ENCODE peak calls at places on chromosomes 4 and X, in four cellular contexts. G is HepG2, B is GM12878, T is K562. Z is an unnamed sample.

GRCh38 chr4:23614284-23614892 is 275.5 kb downstream of the PPARGC1A start:
- DNase-seq in G (peak), B (no peak), T (peak), Z (peak)

GRCh38 chr4:17111959-17112659 is 213.7 kb upstream of the LDB2 start:
- DNase-seq in G (peak), B (no peak), T (peak), Z (peak)

GRCh38 chrX:48648299-48648698 is 35.3 kb upstream of the WAS start:
- DNase-seq in G (peak), B (no peak), T (peak), Z (peak)

GRCh38 chr4:168562021-168562691 is 65.3 kb downstream of the PALLD start:
- DNase-seq in G (no peak), B (no peak), T (no peak), Z (no peak)

GRCh38 chr4:100147684-100148083 is 42.6 kb downstream of the DDIT4L start:
- DNase-seq in G (no peak), B (no peak), T (no peak), Z (no peak)

GRCh38 chr4:105158837-105159236 is 12.2 kb downstream of the TET2 start:
- DNase-seq in G (peak), B (no peak), T (no peak), Z (no peak)

GRCh38 chr4:41883988-41884737 is 51.1 kb upstream of the TMEM33 start:
- DNase-seq in G (peak), B (no peak), T (no peak), Z (peak)

GRCh38 chr4:130722370-130722769 is 1626.4 kb downstream of the C4orf33 start:
- DNase-seq in G (no peak), B (no peak), T (no peak), Z (no peak)

GRCh38 chrX:41150043-41150442 is 64.8 kb downstream of the USP9X start:
- DNase-seq in G (no peak), B (no peak), T (no peak), Z (no peak)

GRCh38 chrX:148522006-148522405 is 21.6 kb downstream of the AFF2 start:
- DNase-seq in G (no peak), B (no peak), T (no peak), Z (no peak)

GRCh38 chr4:57051100-57051499 is 59.1 kb downstream of the IGFBP7 start:
- DNase-seq in G (no peak), B (no peak), T (no peak), Z (no peak)

GRCh38 chr4:146095091-146095690 is 80.3 kb upstream of the LSM6 start:
- DNase-seq in G (peak), B (no peak), T (peak), Z (peak)

GRCh38 chr4:54217642-54218486 is 11.2 kb upstream of the PDGFRA start:
- DNase-seq in G (peak), B (no peak), T (peak), Z (peak)

GRCh38 chr4:155402941-155403340 is 26.2 kb upstream of the MAP9 start:
- DNase-seq in G (no peak), B (no peak), T (no peak), Z (no peak)

GRCh38 chr4:56799824-56800756 is 21.4 kb downstream of the SPINK2 start:
- DNase-seq in G (peak), B (peak), T (peak), Z (peak)

GRCh38 chr4:177047851-177048174 is 255.1 kb upstream of the VEGFC start:
- DNase-seq in G (no peak), B (no peak), T (no peak), Z (no peak)

GRCh38 chr4:123449780-123450179 is 53.2 kb downstream of the SPRY1 start:
- DNase-seq in G (peak), B (peak), T (no peak), Z (no peak)

GRCh38 chrX:130139474-130140201 is 26.0 kb downstream of the AIFM1 start:
- DNase-seq in G (no peak), B (no peak), T (peak), Z (no peak)

GRCh38 chr4:99946346-99947189 is at the start of gene DNAJB14:
- DNase-seq in G (peak), B (no peak), T (peak), Z (peak)

GRCh38 chrX:129116651-129117050 is 406.6 kb downstream of the SMARCA1 start:
- DNase-seq in G (peak), B (no peak), T (no peak), Z (no peak)

GRCh38 chrX:129115935-129116334 is 407.4 kb downstream of the SMARCA1 start:
- DNase-seq in G (peak), B (no peak), T (no peak), Z (no peak)

DNA sequence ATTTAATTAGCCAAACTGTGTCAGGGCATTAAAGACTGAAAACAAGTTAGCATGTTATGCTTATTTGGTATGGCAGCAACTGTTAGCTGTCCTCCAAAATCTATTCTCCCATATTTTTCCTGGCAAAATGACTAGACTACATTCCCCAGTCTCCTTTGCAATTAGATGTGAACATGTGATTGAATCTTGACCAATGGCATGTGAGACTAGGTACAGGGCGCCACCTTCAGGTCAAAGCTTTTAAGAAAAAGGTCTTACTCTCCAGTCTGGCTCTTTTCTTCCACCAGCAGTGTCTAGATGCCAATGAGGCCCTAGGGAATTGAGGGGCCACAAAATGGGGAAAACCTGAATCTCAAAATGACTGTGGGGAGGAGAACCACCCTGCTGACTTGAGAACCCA is 408.2 kb downstream of the SMARCA1 start:
- DNase-seq in G (peak), B (no peak), T (peak), Z (peak)
- TF ChIP-seq SIN3A in G (no peak), B (no peak), T (no peak), Z (no peak)

GRCh38 chr4:182062936-182063335 is 180.3 kb upstream of the TENM3 start:
- DNase-seq in G (no peak), B (no peak), T (peak), Z (no peak)
- TF ChIP-seq EP300 in G (no peak), B (no peak), T (no peak), Z (peak)

DNA sequence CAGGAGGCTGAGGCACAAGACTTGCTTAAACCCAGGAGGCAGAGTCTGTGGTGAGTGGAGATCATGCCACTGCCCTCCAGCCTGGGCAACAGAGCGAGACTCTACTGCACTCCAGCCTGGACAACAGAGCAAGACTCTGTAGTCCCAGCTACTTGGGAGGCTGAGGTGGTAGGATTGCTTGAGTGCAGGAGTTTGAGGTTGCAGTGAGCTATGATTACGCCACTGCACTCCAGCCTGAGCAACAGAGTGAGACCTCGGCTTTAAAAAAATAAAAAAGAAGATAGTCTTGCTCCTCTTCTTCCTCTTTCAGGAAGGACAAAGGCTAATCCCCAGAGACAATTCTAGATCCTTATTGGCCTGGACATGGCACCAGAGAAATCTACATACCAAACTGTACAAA is 5.7 kb upstream of the PPEF2 start:
- DNase-seq in G (no peak), B (no peak), T (no peak), Z (no peak)
- TF ChIP-seq SIN3A in G (no peak), B (no peak), T (no peak), Z (no peak)

DNA sequence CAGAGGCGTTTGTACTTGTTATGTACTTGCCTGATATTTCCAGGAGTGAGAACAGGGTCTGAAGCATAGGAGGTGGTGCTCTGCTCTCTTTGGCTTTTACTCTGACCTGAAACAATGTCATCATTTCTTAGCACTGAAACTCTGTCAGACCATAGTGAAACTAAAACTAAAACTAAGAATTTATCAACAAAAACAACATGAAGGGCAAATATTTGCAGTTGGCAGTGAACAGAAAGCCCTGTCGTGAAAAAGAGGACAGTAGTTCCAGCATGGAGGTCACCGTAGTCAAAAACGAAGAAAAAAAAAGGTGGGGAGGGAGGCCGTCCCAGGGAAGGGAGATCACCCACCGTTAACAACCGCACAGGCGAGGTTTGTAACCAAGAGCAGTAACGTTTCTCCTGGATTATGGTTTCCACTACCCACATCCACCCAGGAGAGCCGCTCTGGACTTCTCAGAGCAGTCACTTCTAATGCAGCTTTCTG is 97.5 kb downstream of the ANK2 start:
- DNase-seq in G (peak), B (peak), T (no peak), Z (no peak)
- TF ChIP-seq EP300 in G (no peak), B (no peak), T (no peak), Z (no peak)

GRCh38 chr4:172953896-172954568 is 214.6 kb upstream of the GALNT7 start:
- DNase-seq in G (no peak), B (no peak), T (no peak), Z (no peak)
- TF ChIP-seq SIN3A in G (no peak), B (no peak), T (no peak), Z (no peak)

DNA sequence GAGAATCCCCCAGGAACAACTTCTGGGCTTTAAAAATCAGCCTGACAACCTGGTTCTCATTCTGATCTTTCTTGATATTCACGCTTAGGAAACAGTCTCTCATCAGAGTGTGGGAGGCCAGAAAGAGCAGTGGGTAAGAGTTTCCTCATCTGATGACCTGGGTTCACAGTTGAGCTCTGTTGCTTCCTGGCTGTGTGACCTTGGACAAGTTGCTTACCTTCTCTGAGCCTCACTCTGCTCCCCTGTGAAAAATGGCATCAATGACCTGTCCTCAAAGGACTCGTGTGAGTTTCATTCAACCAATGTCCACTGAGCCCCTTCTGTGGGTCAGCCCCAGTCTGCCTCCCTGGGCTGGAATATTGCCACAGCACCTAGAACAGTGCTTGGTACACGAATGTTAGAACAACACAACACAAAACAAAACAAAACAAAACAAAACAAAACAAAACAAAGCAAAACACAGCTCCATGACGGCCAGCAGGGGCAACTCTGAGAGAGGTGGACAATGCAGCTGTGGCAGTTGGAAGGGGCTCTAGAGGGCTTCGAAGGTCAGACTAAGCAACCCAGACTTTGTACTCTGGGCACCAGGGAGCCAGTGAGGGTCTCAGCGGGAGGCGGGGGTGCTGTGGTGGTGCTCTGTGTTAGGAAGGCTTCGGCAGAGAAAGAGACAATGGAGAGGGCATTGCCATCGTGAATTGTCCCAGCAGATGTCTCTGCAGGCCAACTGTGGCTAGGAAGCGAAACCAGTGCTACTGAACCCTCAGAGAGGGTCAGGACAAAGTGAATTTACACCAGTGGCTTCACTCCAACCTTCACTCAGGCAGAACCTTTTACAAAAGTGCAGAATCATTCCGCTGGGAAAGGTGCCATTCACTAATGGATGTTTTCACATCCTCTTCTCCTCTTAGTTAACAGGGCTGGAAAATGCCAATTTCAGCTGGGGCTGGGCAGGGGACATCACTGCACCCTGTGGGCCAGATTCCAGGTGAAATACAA is 14.3 kb upstream of the C4orf50 start:
- DNase-seq in G (no peak), B (no peak), T (peak), Z (no peak)
- TF ChIP-seq EP300 in G (no peak), B (no peak), T (no peak), Z (no peak)

DNA sequence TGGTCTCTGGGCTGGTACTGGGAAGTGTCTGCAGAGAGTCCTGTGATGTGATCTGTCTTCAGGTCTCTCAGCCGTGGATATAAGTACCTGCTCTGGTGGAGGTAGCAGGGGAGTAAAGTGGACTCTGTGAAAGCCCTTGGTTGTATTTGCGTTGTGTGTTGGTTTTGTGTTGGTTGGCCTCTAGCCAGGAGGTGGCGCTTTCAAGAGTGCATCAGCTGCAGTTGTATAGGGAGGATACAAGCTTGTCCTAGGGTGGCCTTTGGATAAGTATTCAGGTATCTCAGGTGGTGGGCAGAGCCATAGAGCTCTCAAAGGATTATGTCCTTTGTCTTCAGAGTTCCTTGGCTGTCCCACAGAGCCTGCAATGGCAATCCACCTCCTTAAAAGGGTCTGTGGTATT is 111.6 kb downstream of the MAGEB17 start:
- DNase-seq in G (no peak), B (no peak), T (no peak), Z (no peak)
- TF ChIP-seq SIN3A in G (no peak), B (no peak), T (no peak), Z (no peak)

GRCh38 chr4:55396305-55397023 is 707 bp downstream of the TMEM165 start:
- DNase-seq in G (peak), B (no peak), T (peak), Z (peak)

GRCh38 chr4:55397024-55397520 is 1.3 kb downstream of the TMEM165 start:
- DNase-seq in G (no peak), B (no peak), T (no peak), Z (peak)

GRCh38 chr4:55398461-55398860 is 2.7 kb downstream of the TMEM165 start:
- DNase-seq in G (no peak), B (no peak), T (no peak), Z (no peak)

GRCh38 chr4:55398966-55399365 is 3.2 kb downstream of the TMEM165 start:
- DNase-seq in G (peak), B (no peak), T (no peak), Z (peak)

DNA sequence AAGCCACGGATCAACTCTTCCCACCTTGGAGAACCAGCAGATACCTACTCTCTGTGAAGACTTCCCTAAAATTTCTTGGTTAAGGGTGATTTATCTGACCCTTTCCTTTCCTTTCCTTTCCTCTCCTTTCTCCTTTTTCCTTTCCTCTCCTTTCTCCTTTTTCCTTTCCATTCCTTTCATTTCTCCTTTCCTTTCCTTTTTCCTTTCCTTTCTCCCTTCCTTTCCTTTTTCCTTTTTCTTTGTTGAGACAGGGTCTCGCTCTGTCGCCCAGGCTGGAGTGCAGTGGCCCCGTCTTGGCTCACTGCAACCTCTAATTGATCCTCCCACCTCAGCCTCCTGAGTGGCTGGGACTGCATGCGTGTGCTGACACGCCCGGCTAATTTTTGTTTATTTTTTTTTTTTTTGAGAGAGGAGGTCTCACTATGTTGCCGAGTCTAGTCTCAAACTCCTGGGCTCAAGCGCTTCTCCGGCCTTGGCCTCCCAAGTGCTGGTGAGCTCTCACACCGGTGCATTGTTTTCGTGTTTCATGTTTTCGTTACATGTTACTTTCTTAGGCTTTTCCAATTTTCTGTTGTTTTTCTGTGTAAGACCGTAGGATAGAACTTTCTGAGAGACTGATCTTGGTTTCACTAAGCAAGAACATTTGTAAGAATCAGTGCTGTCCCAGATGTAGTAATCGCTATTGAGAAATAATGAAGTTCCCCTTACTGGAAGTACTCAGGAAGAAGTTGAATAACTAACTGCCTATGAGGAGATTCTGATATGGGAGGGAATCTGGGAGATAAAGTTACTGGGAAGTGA is 2.0 kb downstream of the TMEM165 start:
- DNase-seq in G (no peak), B (no peak), T (no peak), Z (no peak)
- TF ChIP-seq EP300 in G (no peak), B (no peak), T (no peak), Z (no peak)

DNA sequence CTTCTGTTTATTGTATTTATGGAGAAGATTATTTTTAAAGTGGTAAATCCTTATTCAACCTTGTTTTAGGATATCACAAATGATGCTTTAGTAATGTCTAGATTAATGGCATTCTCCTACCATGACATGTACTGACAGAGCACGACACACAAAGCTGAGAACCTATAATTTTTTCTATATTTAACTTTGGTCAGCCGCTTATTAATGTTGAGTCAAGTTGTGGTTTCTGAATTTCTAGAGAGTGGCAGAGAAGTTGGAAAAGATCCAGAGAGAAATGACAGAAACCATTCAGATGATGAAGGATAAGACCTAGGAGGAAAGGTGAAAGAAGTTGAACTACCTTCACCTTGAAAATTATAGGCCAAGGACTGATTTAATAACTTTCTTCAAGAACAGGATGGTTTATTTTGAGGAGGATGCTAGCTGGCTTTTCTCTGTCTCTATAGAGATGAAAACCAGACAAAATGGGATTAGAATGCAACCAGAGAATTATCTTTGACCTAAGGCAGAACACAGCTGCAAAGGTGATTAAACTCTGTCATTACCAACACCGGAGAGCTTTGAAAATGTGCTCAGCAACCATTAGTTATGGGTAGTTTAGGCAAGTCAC is 62.6 kb upstream of the TSPAN5 start:
- DNase-seq in G (no peak), B (no peak), T (no peak), Z (no peak)
- TF ChIP-seq SIN3A in G (no peak), B (no peak), T (no peak), Z (no peak)

GRCh38 chr4:39883645-39884044 is 94.1 kb downstream of the PDS5A start:
- DNase-seq in G (no peak), B (no peak), T (no peak), Z (no peak)

GRCh38 chr4:39893693-39894072 is 84.0 kb downstream of the PDS5A start:
- DNase-seq in G (no peak), B (no peak), T (no peak), Z (no peak)

GRCh38 chr4:39892988-39893692 is 84.6 kb downstream of the PDS5A start:
- DNase-seq in G (no peak), B (no peak), T (no peak), Z (no peak)

DNA sequence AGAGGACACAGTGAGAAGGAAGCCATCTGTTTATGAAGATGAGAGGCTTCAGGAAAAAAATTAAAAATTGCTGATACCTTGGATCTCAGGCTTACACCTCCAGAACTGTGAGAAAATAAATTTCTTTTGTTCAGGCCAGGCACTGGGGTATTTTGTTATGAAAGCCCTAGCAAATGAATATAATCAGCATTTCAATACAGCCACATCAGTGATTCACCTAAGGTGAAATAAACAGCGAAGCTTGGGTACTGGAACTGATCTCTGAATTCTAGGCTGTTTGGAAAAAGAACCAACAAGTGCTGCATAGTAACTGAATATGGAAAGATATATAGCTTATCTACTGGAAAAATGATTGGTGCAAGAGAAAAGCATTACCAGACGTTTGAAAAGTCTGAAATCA is 88.5 kb downstream of the PDS5A start:
- DNase-seq in G (no peak), B (no peak), T (no peak), Z (no peak)
- TF ChIP-seq EP300 in G (no peak), B (no peak), T (no peak), Z (no peak)

Z was measured in SK-N-SH.